ENCODE peak calls at places on chromosomes 13 and 19, in seven cellular contexts. N is heart right ventricle, P is colonic mucosa, G is GM23248, J is astrocyte, F is pancreas, I is trophoblast cell. E is an unnamed sample.

GRCh38 chr13:48985751-48986150 is 10.0 kb downstream of the FNDC3A start:
- DNase-seq in G (no peak), P (no peak), N (no peak), I (no peak), J (no peak), F (no peak), E (no peak)

GRCh38 chr13:49858183-49858856 is 65.8 kb upstream of the KPNA3 start:
- DNase-seq in F (no peak), I (peak), G (peak), N (no peak), P (no peak), J (peak), E (no peak)

GRCh38 chr19:1045247-1045603 is 5.3 kb downstream of the ABCA7 start:
- DNase-seq in F (no peak), P (peak), G (peak), I (peak), J (no peak), N (no peak), E (no peak)

GRCh38 chr19:35090160-35090794 is 25.3 kb upstream of the FXYD3 start:
- DNase-seq in F (no peak), G (peak), J (peak), P (peak), N (peak), I (peak), E (peak)

GRCh38 chr19:48635966-48636858 is 967 bp downstream of the DBP start:
- DNase-seq in P (peak), G (peak), N (peak), F (peak), J (no peak), I (no peak), E (peak)

GRCh38 chr13:112244495-112245177 is 131.5 kb upstream of the SPACA7 start:
- DNase-seq in I (no peak), N (no peak), J (no peak), G (no peak), P (peak), F (no peak), E (no peak)

GRCh38 chr13:40922437-40923040 is 96.6 kb downstream of the ELF1 start:
- DNase-seq in P (peak), F (no peak), G (no peak), J (no peak), N (peak), I (peak), E (no peak)

GRCh38 chr13:96091164-96091931 is 1.4 kb downstream of the HS6ST3 start:
- DNase-seq in P (no peak), N (peak), F (peak), J (no peak), I (peak), G (peak), E (no peak)

GRCh38 chr13:44842158-44842557 is 147.1 kb downstream of the NUFIP1 start:
- DNase-seq in P (no peak), J (peak), I (no peak), F (no peak), G (peak), N (no peak), E (no peak)
- H3K27ac ChIP-seq in P (no peak), J (no peak), I (no peak), F (no peak), G (no peak), N (no peak), E (no peak)

DNA sequence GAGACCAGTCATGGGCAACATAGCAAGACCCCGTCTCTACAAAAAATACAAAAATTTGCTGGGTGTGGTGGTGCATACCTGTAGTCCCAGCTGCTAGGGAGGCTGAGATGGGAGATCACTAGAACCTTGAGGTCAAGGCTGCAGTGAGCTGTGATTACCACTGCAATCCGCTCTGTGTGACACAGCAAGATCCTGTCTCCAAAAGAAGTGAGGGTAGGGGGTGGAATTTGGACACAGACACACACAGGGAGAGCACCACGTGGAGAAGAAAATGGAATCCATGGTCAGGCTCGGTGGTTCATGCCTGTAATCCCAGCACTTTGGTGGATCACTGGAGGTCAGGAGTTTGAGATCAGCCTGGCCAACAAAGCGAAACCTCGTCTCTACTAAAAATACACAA is 8.7 kb downstream of the TNFSF9 start:
- DNase-seq in G (no peak), I (peak), P (no peak), F (no peak), J (no peak), N (no peak), E (no peak)
- H3K27ac ChIP-seq in G (no peak), I (no peak), P (no peak), F (no peak), J (no peak), N (no peak), E (no peak)

GRCh38 chr19:51704601-51705000 is 11.5 kb downstream of the SPACA6 start:
- DNase-seq in P (no peak), N (no peak), J (no peak), F (no peak), G (no peak), I (no peak), E (no peak)
- H3K27ac ChIP-seq in P (peak), N (peak), J (peak), F (peak), G (peak), I (peak), E (peak)

DNA sequence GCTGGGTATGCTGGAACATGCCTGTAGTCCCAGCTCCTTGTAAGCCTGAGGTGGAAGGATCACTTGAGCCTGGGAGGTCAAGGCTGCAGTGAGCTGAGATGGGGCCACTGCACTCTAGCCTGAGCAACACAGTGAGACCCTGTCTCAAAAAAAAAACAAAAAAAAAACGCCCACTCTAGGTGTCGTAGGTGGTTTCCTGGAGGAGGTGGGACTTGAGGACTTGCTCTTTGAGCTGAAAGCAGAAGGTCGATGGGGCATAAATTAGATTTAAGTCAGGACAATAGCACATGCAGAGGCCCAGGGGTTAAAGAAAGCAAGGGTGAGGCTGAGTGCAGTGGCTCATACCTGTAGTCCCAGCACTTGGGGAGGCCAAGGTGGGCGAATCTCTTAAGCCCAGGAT is 12.9 kb upstream of the ILF3 start:
- DNase-seq in P (no peak), G (no peak), F (no peak), I (no peak), N (no peak), J (no peak), E (no peak)
- H3K27ac ChIP-seq in P (no peak), G (no peak), F (no peak), I (no peak), N (no peak), J (no peak), E (no peak)

DNA sequence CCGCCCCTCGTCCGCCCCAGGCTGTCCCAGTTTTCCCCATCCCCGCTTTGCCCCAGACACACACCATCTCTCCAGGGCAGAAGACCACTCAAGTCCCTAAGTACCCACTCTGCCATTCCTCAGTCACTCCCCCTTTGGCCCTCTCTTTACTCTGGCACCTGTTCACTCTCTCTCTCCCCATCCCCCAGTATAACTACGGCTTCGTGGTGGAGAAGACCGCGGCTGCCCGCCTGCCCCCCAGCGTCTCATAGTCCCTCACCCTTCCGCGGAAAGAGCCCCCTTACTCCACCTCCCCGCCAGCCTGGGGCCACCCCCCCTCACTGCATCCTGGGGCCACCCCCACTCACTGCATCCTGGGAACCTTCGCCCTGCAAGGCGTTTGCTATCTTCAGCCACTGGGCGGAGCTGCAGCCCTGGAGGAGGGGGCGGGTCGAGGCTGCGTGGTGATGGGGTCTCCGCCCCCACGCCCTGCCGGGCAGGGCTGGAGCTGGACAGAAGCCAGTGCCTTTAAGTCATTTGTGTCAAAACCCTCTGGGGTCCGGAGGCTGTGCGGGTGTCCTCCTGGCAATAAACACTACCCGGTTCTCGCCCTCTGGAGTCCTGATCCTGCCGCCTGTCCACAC is 5.0 kb downstream of the MVB12A start:
- DNase-seq in G (peak), P (peak), I (peak), F (no peak), N (no peak), J (no peak), E (no peak)
- H3K27ac ChIP-seq in G (no peak), P (no peak), I (no peak), F (no peak), N (no peak), J (no peak), E (no peak)

GRCh38 chr13:37656247-37656940 is 57.8 kb upstream of the POSTN start:
- DNase-seq in P (no peak), F (no peak), I (peak), G (peak), J (peak), N (no peak), E (no peak)
- H3K27ac ChIP-seq in P (no peak), F (no peak), I (no peak), G (peak), J (peak), N (no peak), E (no peak)

GRCh38 chr13:73189365-73189764 is 130.6 kb downstream of the KLF5 start:
- DNase-seq in F (no peak), P (no peak), G (no peak), J (no peak), I (peak), N (no peak), E (no peak)
- H3K27ac ChIP-seq in F (no peak), P (no peak), G (no peak), J (no peak), I (no peak), N (no peak), E (no peak)

GRCh38 chr19:18775586-18776287 is 15.4 kb downstream of the COMP start:
- DNase-seq in I (no peak), P (no peak), G (peak), J (peak), N (no peak), F (no peak), E (no peak)
- H3K27ac ChIP-seq in I (no peak), P (no peak), G (peak), J (no peak), N (no peak), F (no peak), E (no peak)

DNA sequence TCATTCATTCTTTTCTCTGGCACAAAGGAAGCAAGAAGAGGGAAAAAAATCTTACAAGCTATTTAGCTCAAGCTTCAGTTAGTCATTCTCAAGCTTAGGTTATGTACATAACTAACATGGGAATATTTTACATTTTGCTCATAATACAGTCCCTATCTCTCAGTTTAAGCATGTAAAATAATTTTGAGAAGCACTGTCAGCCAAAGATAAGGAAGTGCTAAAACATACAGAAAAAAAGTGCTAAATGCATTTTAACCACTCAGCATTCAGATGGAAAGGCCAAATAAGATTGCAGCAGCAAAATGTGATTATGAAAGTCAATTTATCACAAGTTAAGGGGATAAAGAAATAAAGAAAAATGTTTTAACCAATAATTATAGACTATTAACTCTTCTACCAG is 7.9 kb downstream of the RBM26 start:
- DNase-seq in J (no peak), N (no peak), P (no peak), F (no peak), G (no peak), I (no peak), E (no peak)
- H3K27ac ChIP-seq in J (no peak), N (no peak), P (no peak), F (no peak), G (no peak), I (no peak), E (no peak)

GRCh38 chr13:36907801-36908200 is 12.2 kb downstream of the SMAD9 start:
- DNase-seq in J (no peak), I (no peak), F (no peak), N (no peak), G (no peak), P (no peak), E (no peak)
- H3K27ac ChIP-seq in J (no peak), I (no peak), F (no peak), N (no peak), G (no peak), P (no peak), E (no peak)